ENCODE peak calls at places on chromosomes 11 and 22, in nine cellular contexts. C is activated CD8-positive, alpha-beta memory T cell treated with anti-CD3 and anti-CD28 coated beads for 4 hours; J is HFF-Myc; P is kidney tubule cell; Z is frontal cortex; T is brain pericyte; B is CD8-positive, alpha-beta memory T cell; K is HFFc6; R is NCI-H2227 treated with DMSO at 0.1 percent for 48 hours. E is an unnamed sample.

GRCh38 chr11:44329472-44330230 is 19.7 kb upstream of the ALX4 start:
- DNase-seq in C (no peak), J (no peak), P (no peak), Z (no peak), T (no peak), B (no peak), K (no peak), R (no peak), E (no peak)

GRCh38 chr22:19824197-19825015 is 30.3 kb downstream of the GNB1L start:
- DNase-seq in C (no peak), J (no peak), P (no peak), Z (no peak), T (no peak), B (no peak), K (no peak), R (no peak), E (no peak)

GRCh38 chr22:17368144-17368726 is 1.0 kb upstream of the CECR2 start:
- DNase-seq in C (no peak), J (no peak), P (no peak), Z (no peak), T (no peak), B (no peak), K (no peak), R (peak; percentile 90), E (no peak)

GRCh38 chr22:48869161-48869560 is 958.5 kb downstream of the BRD1 start:
- DNase-seq in C (no peak), J (no peak), P (no peak), Z (no peak), T (no peak), B (no peak), K (no peak), R (no peak), E (no peak)

GRCh38 chr11:94771390-94771789 is 3.2 kb downstream of the AMOTL1 start:
- DNase-seq in C (no peak), J (no peak), P (no peak), Z (no peak), T (no peak), B (no peak), K (no peak), R (no peak), E (no peak)

GRCh38 chr11:93532285-93532789 is 10.9 kb downstream of the SMCO4 start:
- DNase-seq in C (no peak), J (no peak), P (peak; percentile 12), Z (no peak), T (no peak), B (no peak), K (no peak), R (no peak), E (no peak)

GRCh38 chr22:42357634-42358296 is 74.4 kb downstream of the NFAM1 start:
- DNase-seq in C (no peak), J (no peak), P (peak; percentile 29), Z (no peak), T (no peak), B (no peak), K (no peak), R (no peak), E (no peak)

GRCh38 chr11:100687032-100687629 is at the start of gene ARHGAP42:
- DNase-seq in C (no peak), J (no peak), P (peak; percentile 76), Z (peak; percentile 53), T (no peak), B (peak; percentile 6), K (peak; percentile 7), R (no peak), E (peak; percentile 57)

GRCh38 chr11:102983491-102983890 is 28.0 kb upstream of the MMP13 start:
- DNase-seq in C (no peak), J (no peak), P (no peak), Z (no peak), T (no peak), B (no peak), K (no peak), R (no peak), E (no peak)

GRCh38 chr11:16879690-16880089 is 134.5 kb downstream of the PLEKHA7 start:
- DNase-seq in C (no peak), J (no peak), P (no peak), Z (no peak), T (no peak), B (no peak), K (no peak), R (no peak), E (no peak)

GRCh38 chr11:66008468-66009101 is 3.2 kb upstream of the CST6 start:
- DNase-seq in C (no peak), J (no peak), P (peak; percentile 78), Z (no peak), T (no peak), B (no peak), K (no peak), R (no peak), E (no peak)

GRCh38 chr22:36744413-36744765 is 31.5 kb downstream of the IFT27 start:
- DNase-seq in C (no peak), J (no peak), P (no peak), Z (no peak), T (no peak), B (no peak), K (no peak), R (no peak), E (no peak)

GRCh38 chr11:64186205-64187165 is 514 bp downstream of the STIP1 start:
- DNase-seq in C (no peak), J (no peak), P (no peak), Z (no peak), T (no peak), B (peak; percentile 26), K (no peak), R (no peak), E (no peak)

GRCh38 chr22:37804886-37805857 is 2.6 kb upstream of the GCAT start:
- DNase-seq in C (peak; percentile 9), J (peak; percentile 41), P (peak; percentile 87), Z (peak; percentile 89), T (no peak), B (peak; percentile 34), K (peak; percentile 85), R (peak; percentile 65), E (peak; percentile 84)

GRCh38 chr22:37173709-37174108 is 14.3 kb downstream of the C1QTNF6 start:
- DNase-seq in C (no peak), J (no peak), P (no peak), Z (no peak), T (no peak), B (no peak), K (no peak), R (no peak), E (no peak)

GRCh38 chr11:129694538-129694937 is 121.1 kb upstream of the TMEM45B start:
- DNase-seq in C (no peak), J (no peak), P (peak; percentile 5), Z (no peak), T (no peak), B (no peak), K (no peak), R (no peak), E (no peak)

GRCh38 chr11:44985721-44986120 is 35.0 kb upstream of the TP53I11 start:
- DNase-seq in C (no peak), J (no peak), P (no peak), Z (no peak), T (no peak), B (no peak), K (no peak), R (no peak), E (no peak)

GRCh38 chr11:113951487-113951886 is 23.4 kb upstream of the HTR3A start:
- DNase-seq in C (no peak), J (no peak), P (no peak), Z (no peak), T (no peak), B (no peak), K (no peak), R (peak; percentile 11), E (peak; percentile 66)

GRCh38 chr11:126992804-126993111 is 7.8 kb downstream of the KIRREL3 start:
- DNase-seq in C (no peak), J (no peak), P (peak; percentile 95), Z (no peak), T (no peak), B (no peak), K (peak; percentile 96), R (no peak), E (no peak)

GRCh38 chr11:660681-661444 is 23.8 kb downstream of the DRD4 start:
- DNase-seq in C (no peak), J (no peak), P (no peak), Z (no peak), T (no peak), B (no peak), K (no peak), R (no peak), E (no peak)

GRCh38 chr11:89125298-89125697 is 52.4 kb upstream of the TYR start:
- DNase-seq in C (no peak), J (no peak), P (no peak), Z (no peak), T (no peak), B (no peak), K (no peak), R (no peak), E (no peak)

GRCh38 chr11:113644605-113645004 is 61.5 kb downstream of the TMPRSS5 start:
- DNase-seq in C (no peak), J (no peak), P (no peak), Z (no peak), T (no peak), B (no peak), K (no peak), R (no peak), E (peak; percentile 87)

GRCh38 chr11:73392108-73393010 is 16.2 kb downstream of the RELT start:
- DNase-seq in C (no peak), J (no peak), P (no peak), Z (no peak), T (no peak), B (no peak), K (no peak), R (no peak), E (no peak)

GRCh38 chr11:60899021-60899936 is 7.1 kb downstream of the PRPF19 start:
- DNase-seq in C (no peak), J (peak; percentile 58), P (peak; percentile 73), Z (peak; percentile 57), T (no peak), B (peak; percentile 30), K (peak; percentile 74), R (peak; percentile 14), E (peak; percentile 62)

GRCh38 chr22:49632199-49633009 is 195.3 kb downstream of the BRD1 start:
- DNase-seq in C (no peak), J (no peak), P (peak; percentile 68), Z (peak; percentile 93), T (peak; percentile 12), B (no peak), K (no peak), R (peak; percentile 30), E (peak; percentile 67)

GRCh38 chr11:66438504-66439466 is at the start of gene MRPL11:
- DNase-seq in C (peak; percentile 79), J (peak; percentile 91), P (peak; percentile 93), Z (peak; percentile 94), T (peak; percentile 82), B (peak; percentile 86), K (peak; percentile 89), R (peak; percentile 97), E (peak; percentile 96)

GRCh38 chr22:29751139-29751538 is 15.7 kb downstream of the ZMAT5 start:
- DNase-seq in C (no peak), J (no peak), P (no peak), Z (no peak), T (no peak), B (peak; percentile 17), K (no peak), R (no peak), E (no peak)

GRCh38 chr11:122659676-122660571 is 4.4 kb downstream of the UBASH3B start:
- DNase-seq in C (no peak), J (no peak), P (no peak), Z (no peak), T (no peak), B (no peak), K (no peak), R (no peak), E (no peak)

GRCh38 chr22:26549902-26550497 is 37.7 kb upstream of the TFIP11 start:
- DNase-seq in C (no peak), J (no peak), P (no peak), Z (no peak), T (no peak), B (no peak), K (peak; percentile 9), R (no peak), E (no peak)

GRCh38 chr11:128564642-128565245 is 22.6 kb downstream of the ETS1 start:
- DNase-seq in C (no peak), J (no peak), P (no peak), Z (no peak), T (no peak), B (no peak), K (no peak), R (no peak), E (no peak)

GRCh38 chr11:18775492-18776292 is 15.9 kb downstream of the PTPN5 start:
- DNase-seq in C (peak; percentile 10), J (no peak), P (peak; percentile 67), Z (no peak), T (no peak), B (no peak), K (peak; percentile 32), R (peak; percentile 31), E (peak; percentile 68)

E was measured in SK-N-DZ.